ENCODE peak calls at places on chromosomes 6 and 20, in four cellular contexts. One of them, this sample, is unnamed.

GRCh38 chr20:47295921-47296426 is 60.5 kb downstream of the ZMYND8 start:
- DNase-seq in RWPE1: no peak
- DNase-seq in iris pigment epithelial cell: no peak
- DNase-seq in activated T-cell treated with anti-CD3 and anti-CD28 coated beads for 1 hour: no peak
- DNase-seq in this sample: peak; percentile 73

GRCh38 chr6:143596857-143597256 is 80.9 kb upstream of the PHACTR2 start:
- DNase-seq in iris pigment epithelial cell: peak; percentile 80
- DNase-seq in RWPE1: no peak
- DNase-seq in activated T-cell treated with anti-CD3 and anti-CD28 coated beads for 1 hour: no peak
- DNase-seq in this sample: peak; percentile 99

GRCh38 chr6:105501945-105502344 is 99.1 kb upstream of the PREP start:
- DNase-seq in iris pigment epithelial cell: no peak
- DNase-seq in activated T-cell treated with anti-CD3 and anti-CD28 coated beads for 1 hour: no peak
- DNase-seq in RWPE1: no peak
- DNase-seq in this sample: no peak

GRCh38 chr6:132330759-132331158 is 70.5 kb downstream of the MOXD1 start:
- DNase-seq in iris pigment epithelial cell: no peak
- DNase-seq in RWPE1: peak; percentile 6
- DNase-seq in activated T-cell treated with anti-CD3 and anti-CD28 coated beads for 1 hour: no peak
- DNase-seq in this sample: no peak

GRCh38 chr20:45796336-45797070 is 4.7 kb downstream of the DNTTIP1 start:
- DNase-seq in activated T-cell treated with anti-CD3 and anti-CD28 coated beads for 1 hour: no peak
- DNase-seq in RWPE1: no peak
- DNase-seq in iris pigment epithelial cell: no peak
- DNase-seq in this sample: no peak

GRCh38 chr6:37359034-37359433 is 5.3 kb downstream of the RNF8 start:
- DNase-seq in activated T-cell treated with anti-CD3 and anti-CD28 coated beads for 1 hour: no peak
- DNase-seq in iris pigment epithelial cell: no peak
- DNase-seq in RWPE1: no peak
- DNase-seq in this sample: no peak

GRCh38 chr6:148112851-148113319 is 229.8 kb upstream of the SASH1 start:
- DNase-seq in activated T-cell treated with anti-CD3 and anti-CD28 coated beads for 1 hour: no peak
- DNase-seq in iris pigment epithelial cell: no peak
- DNase-seq in RWPE1: peak; percentile 33
- DNase-seq in this sample: no peak

GRCh38 chr6:137868721-137869631 is 1.9 kb downstream of the TNFAIP3 start:
- DNase-seq in RWPE1: no peak
- DNase-seq in iris pigment epithelial cell: no peak
- DNase-seq in activated T-cell treated with anti-CD3 and anti-CD28 coated beads for 1 hour: no peak
- DNase-seq in this sample: no peak

GRCh38 chr6:20703049-20703448 is 168.8 kb downstream of the CDKAL1 start:
- DNase-seq in activated T-cell treated with anti-CD3 and anti-CD28 coated beads for 1 hour: no peak
- DNase-seq in RWPE1: no peak
- DNase-seq in iris pigment epithelial cell: no peak
- DNase-seq in this sample: no peak

GRCh38 chr20:51166489-51166888 is 143.6 kb upstream of the KCNG1 start:
- DNase-seq in activated T-cell treated with anti-CD3 and anti-CD28 coated beads for 1 hour: no peak
- DNase-seq in RWPE1: no peak
- DNase-seq in iris pigment epithelial cell: no peak
- DNase-seq in this sample: no peak

GRCh38 chr6:90220273-90220672 is 76.4 kb downstream of the BACH2 start:
- DNase-seq in iris pigment epithelial cell: no peak
- DNase-seq in RWPE1: no peak
- DNase-seq in activated T-cell treated with anti-CD3 and anti-CD28 coated beads for 1 hour: no peak
- DNase-seq in this sample: no peak

GRCh38 chr6:40962241-40962640 is 76.8 kb downstream of the UNC5CL start:
- DNase-seq in iris pigment epithelial cell: peak; percentile 95
- DNase-seq in RWPE1: peak; percentile 84
- DNase-seq in activated T-cell treated with anti-CD3 and anti-CD28 coated beads for 1 hour: no peak
- DNase-seq in this sample: peak; percentile 83

GRCh38 chr20:10111144-10111771 is 76.5 kb downstream of the ANKEF1 start:
- DNase-seq in activated T-cell treated with anti-CD3 and anti-CD28 coated beads for 1 hour: no peak
- DNase-seq in RWPE1: no peak
- DNase-seq in iris pigment epithelial cell: no peak
- DNase-seq in this sample: no peak

GRCh38 chr6:41505084-41506049 is 40.8 kb upstream of the FOXP4 start:
- DNase-seq in activated T-cell treated with anti-CD3 and anti-CD28 coated beads for 1 hour: no peak
- DNase-seq in iris pigment epithelial cell: peak; percentile 81
- DNase-seq in RWPE1: peak; percentile 15
- DNase-seq in this sample: peak; percentile 76

GRCh38 chr6:146997062-146997461 is 207.2 kb upstream of the STXBP5 start:
- DNase-seq in activated T-cell treated with anti-CD3 and anti-CD28 coated beads for 1 hour: no peak
- DNase-seq in RWPE1: no peak
- DNase-seq in iris pigment epithelial cell: peak; percentile 91
- DNase-seq in this sample: peak; percentile 65

GRCh38 chr6:127343753-127344659 is 597 bp upstream of the ECHDC1 start:
- DNase-seq in activated T-cell treated with anti-CD3 and anti-CD28 coated beads for 1 hour: no peak
- DNase-seq in iris pigment epithelial cell: peak; percentile 60
- DNase-seq in RWPE1: no peak
- DNase-seq in this sample: peak; percentile 45

GRCh38 chr6:156777866-156778614 is 862 bp downstream of the ARID1B start:
- DNase-seq in iris pigment epithelial cell: peak; percentile 62
- DNase-seq in RWPE1: peak; percentile 44
- DNase-seq in activated T-cell treated with anti-CD3 and anti-CD28 coated beads for 1 hour: peak; percentile 45
- DNase-seq in this sample: peak; percentile 48

GRCh38 chr6:105769987-105770386 is 316.1 kb upstream of the PRDM1 start:
- DNase-seq in iris pigment epithelial cell: no peak
- DNase-seq in RWPE1: peak; percentile 49
- DNase-seq in activated T-cell treated with anti-CD3 and anti-CD28 coated beads for 1 hour: no peak
- DNase-seq in this sample: no peak

GRCh38 chr6:16751251-16751946 is 9.9 kb downstream of the ATXN1 start:
- DNase-seq in activated T-cell treated with anti-CD3 and anti-CD28 coated beads for 1 hour: no peak
- DNase-seq in RWPE1: no peak
- DNase-seq in iris pigment epithelial cell: peak; percentile 65
- DNase-seq in this sample: no peak

GRCh38 chr6:25016311-25016710 is 80.6 kb upstream of the RIPOR2 start:
- DNase-seq in iris pigment epithelial cell: peak; percentile 37
- DNase-seq in RWPE1: no peak
- DNase-seq in activated T-cell treated with anti-CD3 and anti-CD28 coated beads for 1 hour: no peak
- DNase-seq in this sample: no peak

GRCh38 chr6:46876126-46876525 is 45.6 kb downstream of the ADGRF5 start:
- DNase-seq in iris pigment epithelial cell: peak; percentile 29
- DNase-seq in RWPE1: peak; percentile 92
- DNase-seq in activated T-cell treated with anti-CD3 and anti-CD28 coated beads for 1 hour: no peak
- DNase-seq in this sample: peak; percentile 87

GRCh38 chr6:32427934-32428474 is 11.7 kb upstream of the HLA-DRA start:
- DNase-seq in RWPE1: no peak
- DNase-seq in iris pigment epithelial cell: no peak
- DNase-seq in activated T-cell treated with anti-CD3 and anti-CD28 coated beads for 1 hour: no peak
- DNase-seq in this sample: no peak

GRCh38 chr20:24208652-24209051 is 220.1 kb upstream of the GGTLC1 start:
- DNase-seq in RWPE1: no peak
- DNase-seq in iris pigment epithelial cell: no peak
- DNase-seq in activated T-cell treated with anti-CD3 and anti-CD28 coated beads for 1 hour: no peak
- DNase-seq in this sample: no peak

This sample was measured in fibroblast of pulmonary artery.